ENCODE peak calls at places on chromosome 20, in eight cellular contexts. E, P, I, J, N, Y, K and F are unnamed samples.

GRCh38 chr20:63009988-63010769 is 3.4 kb upstream of the BHLHE23 start:
- DNase-seq in E (no peak), P (no peak), I (peak), J (no peak), N (no peak), Y (no peak), K (no peak), F (peak)

GRCh38 chr20:4795394-4795793 is 73.7 kb downstream of the PRND start:
- DNase-seq in E (no peak), P (no peak), I (peak), J (peak), N (no peak), Y (no peak), K (peak), F (no peak)

GRCh38 chr20:34316191-34316814 is 13.1 kb upstream of the AHCY start:
- DNase-seq in E (no peak), P (no peak), I (peak), J (peak), N (no peak), Y (no peak), K (peak), F (no peak)

GRCh38 chr20:63091901-63092659 is 85.3 kb upstream of the BHLHE23 start:
- DNase-seq in E (peak), P (peak), I (no peak), J (no peak), N (no peak), Y (no peak), K (no peak), F (peak)

GRCh38 chr20:45378191-45378590 is at the start of gene TP53TG5:
- DNase-seq in E (no peak), P (no peak), I (no peak), J (no peak), N (no peak), Y (no peak), K (no peak), F (no peak)

GRCh38 chr20:16027710-16028109 is 545.5 kb downstream of the KIF16B start:
- DNase-seq in E (no peak), P (no peak), I (no peak), J (no peak), N (no peak), Y (no peak), K (no peak), F (no peak)

GRCh38 chr20:63220696-63221399 is 4.9 kb upstream of the YTHDF1 start:
- DNase-seq in E (no peak), P (no peak), I (no peak), J (no peak), N (no peak), Y (no peak), K (no peak), F (no peak)

GRCh38 chr20:17097603-17098002 is 129.2 kb upstream of the PCSK2 start:
- DNase-seq in E (no peak), P (no peak), I (no peak), J (no peak), N (no peak), Y (no peak), K (no peak), F (no peak)

GRCh38 chr20:19457551-19457950 is 245.1 kb downstream of the SLC24A3 start:
- DNase-seq in E (no peak), P (no peak), I (no peak), J (no peak), N (no peak), Y (no peak), K (no peak), F (no peak)

GRCh38 chr20:23362392-23363256 is 642 bp downstream of the GZF1 start:
- DNase-seq in E (peak), P (no peak), I (peak), J (peak), N (peak), Y (peak), K (peak), F (peak)
- TF ChIP-seq CTCF in E (no peak), P (no peak), I (no peak), J (no peak), N (no peak), Y (no peak), K (no peak), F (no peak)

GRCh38 chr20:6524305-6524704 is 243.2 kb upstream of the BMP2 start:
- DNase-seq in E (no peak), P (no peak), I (no peak), J (no peak), N (no peak), Y (no peak), K (no peak), F (no peak)

GRCh38 chr20:6530254-6530653 is 237.2 kb upstream of the BMP2 start:
- DNase-seq in E (no peak), P (no peak), I (no peak), J (no peak), N (no peak), Y (no peak), K (no peak), F (no peak)

GRCh38 chr20:6530916-6531315 is 236.6 kb upstream of the BMP2 start:
- DNase-seq in E (no peak), P (no peak), I (no peak), J (no peak), N (no peak), Y (no peak), K (no peak), F (no peak)

GRCh38 chr20:6525447-6526303 is 241.8 kb upstream of the BMP2 start:
- DNase-seq in E (peak), P (no peak), I (peak), J (no peak), N (no peak), Y (no peak), K (peak), F (no peak)
- TF ChIP-seq CTCF in E (peak), P (no peak), I (peak), J (no peak), N (no peak), Y (peak), K (peak), F (no peak)

GRCh38 chr20:40798066-40798465 is 109.0 kb upstream of the MAFB start:
- DNase-seq in E (no peak), P (no peak), I (no peak), J (no peak), N (no peak), Y (no peak), K (no peak), F (no peak)

GRCh38 chr20:40803381-40803780 is 114.3 kb upstream of the MAFB start:
- DNase-seq in E (no peak), P (no peak), I (no peak), J (no peak), N (no peak), Y (no peak), K (no peak), F (no peak)

GRCh38 chr20:40802886-40803285 is 113.8 kb upstream of the MAFB start:
- DNase-seq in E (no peak), P (no peak), I (no peak), J (no peak), N (no peak), Y (no peak), K (no peak), F (no peak)

GRCh38 chr20:40797425-40797824 is 108.4 kb upstream of the MAFB start:
- DNase-seq in E (no peak), P (no peak), I (peak), J (peak), N (no peak), Y (peak), K (no peak), F (no peak)
- TF ChIP-seq CTCF in E (peak), P (peak), I (peak), J (peak), N (no peak), Y (peak), K (peak), F (peak)

GRCh38 chr20:52432740-52433139 is 241.2 kb upstream of the ZFP64 start:
- DNase-seq in E (no peak), P (no peak), I (peak), J (no peak), N (no peak), Y (no peak), K (no peak), F (no peak)

GRCh38 chr20:52425253-52425652 is 233.7 kb upstream of the ZFP64 start:
- DNase-seq in E (no peak), P (no peak), I (peak), J (no peak), N (no peak), Y (no peak), K (no peak), F (no peak)

GRCh38 chr20:52427960-52428359 is 236.4 kb upstream of the ZFP64 start:
- DNase-seq in E (no peak), P (no peak), I (no peak), J (no peak), N (no peak), Y (no peak), K (no peak), F (no peak)

GRCh38 chr20:52426856-52427255 is 235.3 kb upstream of the ZFP64 start:
- DNase-seq in E (no peak), P (no peak), I (no peak), J (no peak), N (no peak), Y (no peak), K (no peak), F (no peak)

DNA sequence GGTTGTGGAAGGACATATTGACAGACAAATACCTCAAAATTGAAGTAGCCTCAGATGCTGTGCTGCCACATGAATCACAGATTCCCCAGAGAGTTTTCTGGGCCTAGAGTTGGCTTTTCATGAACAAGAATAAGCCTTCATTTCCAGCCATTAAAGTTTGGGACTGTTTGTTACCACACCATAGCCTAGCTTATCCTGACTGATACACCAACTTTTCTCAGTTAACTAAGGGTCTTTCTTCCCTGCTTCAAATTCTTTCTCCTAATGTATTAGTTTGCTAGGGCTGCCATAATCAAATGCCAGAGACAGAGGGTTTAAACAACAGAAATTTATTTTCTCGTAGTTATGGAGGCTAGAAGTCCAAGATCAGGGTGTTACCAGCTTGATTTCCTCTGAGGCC is 237.4 kb upstream of the ZFP64 start:
- DNase-seq in E (no peak), P (no peak), I (no peak), J (no peak), N (no peak), Y (no peak), K (no peak), F (no peak)
- TF ChIP-seq CTCF in E (no peak), P (no peak), I (no peak), J (no peak), N (no peak), Y (no peak), K (no peak), F (no peak)

DNA sequence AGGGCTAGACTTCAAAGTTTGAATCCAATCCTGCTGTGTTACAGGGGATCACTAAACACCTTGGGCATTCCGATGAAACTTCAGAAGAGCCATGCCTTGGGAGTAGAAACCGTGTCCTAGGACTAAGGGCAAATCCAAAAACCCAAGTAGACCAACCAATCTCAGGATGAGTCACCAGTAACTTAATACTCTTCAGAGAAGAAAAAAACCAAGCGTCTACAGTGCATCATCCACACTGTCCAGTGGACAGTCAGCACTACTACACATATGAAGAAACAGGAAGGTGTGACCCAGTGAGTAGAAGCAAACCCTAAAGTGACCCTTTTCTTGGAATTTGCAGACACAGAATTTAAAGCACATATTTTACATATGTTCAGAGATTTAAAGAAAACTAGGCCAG is 39.4 kb upstream of the VAPB start:
- DNase-seq in E (no peak), P (no peak), I (peak), J (peak), N (no peak), Y (no peak), K (peak), F (no peak)
- TF ChIP-seq CTCF in E (no peak), P (no peak), I (no peak), J (peak), N (no peak), Y (no peak), K (peak), F (no peak)

DNA sequence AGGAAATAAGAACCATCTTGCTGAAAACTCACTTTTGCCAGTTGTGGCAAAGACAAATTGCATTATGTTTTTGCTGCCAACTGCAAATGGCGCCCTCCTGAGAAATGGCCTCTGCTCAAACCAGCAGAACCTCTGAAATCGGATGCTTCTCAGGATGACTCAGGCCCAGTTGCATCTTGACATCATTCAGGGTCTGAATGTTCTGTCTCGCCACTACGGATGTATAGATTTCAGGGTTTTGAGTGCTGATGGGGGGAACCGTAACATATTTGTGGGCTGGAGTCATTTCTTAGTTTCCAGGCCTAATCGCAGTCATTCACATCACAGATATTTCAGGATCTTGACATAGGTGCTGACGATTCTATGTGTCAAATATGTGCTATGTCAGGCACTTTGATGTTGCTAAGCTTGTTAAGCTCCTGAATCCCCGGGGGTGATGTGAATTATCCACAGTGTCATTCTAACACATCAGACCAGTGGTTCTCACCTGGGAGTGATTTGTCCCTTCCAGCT is 207.1 kb downstream of the NFATC2 start:
- DNase-seq in E (no peak), P (no peak), I (peak), J (peak), N (no peak), Y (no peak), K (peak), F (no peak)
- TF ChIP-seq CTCF in E (no peak), P (no peak), I (peak), J (peak), N (no peak), Y (no peak), K (no peak), F (no peak)

DNA sequence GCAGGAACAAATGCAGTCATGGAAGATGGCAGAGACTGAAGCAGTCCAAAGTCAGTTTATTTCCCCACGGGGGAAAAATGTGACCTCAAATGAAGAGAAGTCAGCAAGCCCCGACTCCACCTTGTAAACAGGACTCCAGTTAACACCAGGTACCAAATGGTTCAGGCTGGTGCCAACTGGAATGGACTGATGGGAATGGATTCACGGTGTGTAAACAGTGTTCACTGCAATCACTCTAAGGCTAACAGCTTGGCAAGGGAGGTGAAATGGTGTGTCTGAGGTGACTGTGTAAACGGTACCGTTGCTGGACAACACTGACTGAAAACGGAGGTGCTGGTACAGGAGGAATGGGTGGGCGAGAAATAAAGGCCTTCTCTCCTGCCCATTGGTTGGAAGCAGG is 12.0 kb downstream of the PLAGL2 start:
- DNase-seq in E (no peak), P (no peak), I (no peak), J (no peak), N (no peak), Y (no peak), K (no peak), F (no peak)
- TF ChIP-seq CTCF in E (no peak), P (no peak), I (no peak), J (no peak), N (no peak), Y (no peak), K (no peak), F (no peak)

GRCh38 chr20:235891-236290 is 8.8 kb downstream of the DEFB129 start:
- DNase-seq in E (no peak), P (no peak), I (peak), J (peak), N (no peak), Y (no peak), K (no peak), F (no peak)
- TF ChIP-seq CTCF in E (no peak), P (no peak), I (peak), J (peak), N (peak), Y (no peak), K (peak), F (no peak)

DNA sequence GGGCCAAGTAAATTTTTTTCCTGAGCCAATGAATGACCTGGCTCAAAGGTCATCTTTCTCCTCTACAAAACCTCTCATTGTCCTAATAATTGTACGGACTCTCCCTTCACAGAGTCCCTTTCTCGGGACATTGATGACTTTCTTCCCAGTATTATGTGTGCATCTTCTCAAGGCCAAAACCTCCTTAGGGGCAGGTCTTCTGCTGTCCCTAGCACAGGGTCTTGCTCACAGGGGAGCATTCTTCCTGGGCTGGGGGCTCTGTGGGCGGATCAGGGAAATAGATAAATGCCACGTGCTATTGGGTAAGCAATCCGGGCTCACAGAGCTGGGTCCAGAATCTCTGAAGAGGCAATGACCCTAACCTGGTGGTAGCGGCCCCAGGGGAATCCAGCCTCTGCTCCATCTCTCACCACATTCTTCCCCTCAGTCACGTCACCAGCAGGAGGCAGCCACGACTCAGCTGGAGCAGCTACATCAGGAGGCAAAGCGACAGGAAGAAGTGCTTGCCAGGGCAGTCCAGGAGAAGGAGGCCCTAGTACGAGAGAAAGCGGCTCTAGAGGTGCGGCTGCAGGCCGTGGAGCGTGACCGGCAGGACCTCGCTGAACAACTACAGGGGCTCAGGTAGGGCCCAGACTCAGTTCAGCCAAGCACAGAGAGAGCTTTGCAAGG is 23.5 kb downstream of the CEP250 start:
- DNase-seq in E (peak), P (no peak), I (peak), J (no peak), N (no peak), Y (peak), K (peak), F (peak)
- TF ChIP-seq CTCF in E (no peak), P (no peak), I (no peak), J (no peak), N (no peak), Y (no peak), K (peak), F (no peak)

GRCh38 chr20:31698243-31698802 is 24.3 kb downstream of the BCL2L1 start:
- DNase-seq in E (no peak), P (no peak), I (no peak), J (no peak), N (no peak), Y (no peak), K (no peak), F (no peak)
- TF ChIP-seq CTCF in E (no peak), P (no peak), I (no peak), J (no peak), N (no peak), Y (no peak), K (no peak), F (no peak)